ENCODE peak calls at places on chromosomes 5 and 9, in seven cellular contexts. Z, I, C, P, F, X and B are unnamed samples.
A peak's percentile ranks its signal among the peaks of the same experiment; 100 is the strongest.

GRCh38 chr9:6467006-6467625 is 54.1 kb downstream of the UHRF2 start:
- DNase-seq in P (no peak), C (no peak), I (no peak), X (no peak), F (no peak), Z (no peak), B (no peak)

GRCh38 chr9:26375448-26375847 is 517.2 kb downstream of the CAAP1 start:
- DNase-seq in I (no peak), F (peak; percentile 38), Z (no peak), C (no peak), X (no peak), P (no peak), B (no peak)

GRCh38 chr9:89768650-89769071 is 163.8 kb downstream of the GADD45G start:
- DNase-seq in P (no peak), X (no peak), C (peak; percentile 13), Z (no peak), F (no peak), I (no peak), B (no peak)

GRCh38 chr5:103394676-103395075 is 136.1 kb downstream of the MACIR start:
- DNase-seq in I (no peak), F (peak; percentile 7), C (no peak), Z (no peak), X (no peak), P (no peak), B (no peak)

GRCh38 chr5:172114875-172115422 is 73.1 kb downstream of the STK10 start:
- DNase-seq in C (peak; percentile 93), P (no peak), F (no peak), Z (no peak), I (no peak), X (peak; percentile 84), B (peak; percentile 81)

GRCh38 chr9:34127035-34127948 is 794 bp upstream of the DCAF12 start:
- DNase-seq in X (no peak), P (no peak), Z (no peak), F (no peak), C (peak; percentile 78), I (no peak), B (no peak)

GRCh38 chr9:129550199-129550839 is 70.6 kb downstream of the C9orf50 start:
- DNase-seq in F (peak; percentile 40), P (peak; percentile 90), C (peak; percentile 91), Z (no peak), I (peak; percentile 23), X (peak; percentile 23), B (peak; percentile 92)

GRCh38 chr5:67516959-67517358 is 320.4 kb upstream of the CD180 start:
- DNase-seq in F (no peak), X (no peak), P (no peak), Z (no peak), I (no peak), C (no peak), B (no peak)

GRCh38 chr5:80573062-80573461 is 3.0 kb upstream of the ANKRD34B start:
- DNase-seq in F (no peak), P (no peak), I (no peak), C (no peak), X (no peak), Z (no peak), B (no peak)